ENCODE peak calls at places on chromosomes 11 and 22, in seven cellular contexts. B is HCT116, U is K562, L is GM12878, A is H1, S is SK-N-SH, R is HepG2. Q is an unnamed sample.

GRCh38 chr11:114059984-114060401 is 482 bp downstream of the ZBTB16 start:
- DNase-seq in B (no peak), U (peak; percentile 38), S (no peak), A (peak; percentile 61), R (no peak), L (no peak), Q (peak; percentile 19)

GRCh38 chr11:8928981-8929615 is 3.6 kb downstream of the C11orf16 start:
- DNase-seq in B (no peak), R (peak; percentile 48), A (no peak), U (no peak), S (no peak), L (no peak), Q (no peak)

GRCh38 chr22:28344893-28345292 is 334.7 kb downstream of the TTC28 start:
- DNase-seq in S (no peak), U (no peak), L (no peak), R (no peak), A (no peak), B (no peak), Q (no peak)

GRCh38 chr22:41425704-41426365 is 20.8 kb downstream of the TOB2 start:
- DNase-seq in R (no peak), B (no peak), U (no peak), L (no peak), S (no peak), A (no peak), Q (no peak)

GRCh38 chr22:46845281-46846153 is 83.1 kb downstream of the TBC1D22A start:
- DNase-seq in R (no peak), L (no peak), A (no peak), U (no peak), S (peak; percentile 46), B (no peak), Q (no peak)

GRCh38 chr11:65672982-65673381 is 10.3 kb upstream of the RELA start:
- DNase-seq in U (no peak), L (no peak), A (no peak), S (no peak), R (no peak), B (no peak), Q (no peak)

GRCh38 chr11:67572747-67573419 is 10.7 kb upstream of the GSTP1 start:
- DNase-seq in R (peak; percentile 69), S (peak; percentile 53), A (no peak), U (peak; percentile 87), L (no peak), B (peak; percentile 65), Q (peak; percentile 45)

GRCh38 chr11:104073950-104074349 is 37.5 kb downstream of the DDI1 start:
- DNase-seq in A (no peak), S (no peak), L (peak; percentile 19), B (no peak), R (no peak), U (peak; percentile 0), Q (no peak)

GRCh38 chr11:7514099-7514725 is 413 bp downstream of the PPFIBP2 start:
- DNase-seq in L (no peak), U (no peak), S (no peak), R (no peak), B (no peak), A (no peak), Q (peak; percentile 19)

GRCh38 chr22:21942407-21942895 is 10.2 kb downstream of the PPM1F start:
- DNase-seq in U (no peak), B (peak; percentile 44), A (no peak), S (no peak), L (no peak), R (no peak), Q (no peak)

GRCh38 chr11:86279713-86280112 is 22.3 kb upstream of the HIKESHI start:
- DNase-seq in B (no peak), R (no peak), A (no peak), U (no peak), L (no peak), S (no peak), Q (no peak)

GRCh38 chr11:17770048-17770652 is 35.6 kb downstream of the KCNC1 start:
- DNase-seq in L (no peak), A (no peak), R (peak; percentile 91), U (peak; percentile 67), B (no peak), S (peak; percentile 52), Q (no peak)

GRCh38 chr11:12900496-12900895 is 108.6 kb upstream of the RASSF10 start:
- DNase-seq in S (no peak), A (no peak), U (peak; percentile 33), R (peak; percentile 40), L (no peak), B (no peak), Q (no peak)

GRCh38 chr11:74025467-74026166 is 16.7 kb upstream of the UCP3 start:
- DNase-seq in U (no peak), L (no peak), R (no peak), A (no peak), S (no peak), B (no peak), Q (no peak)

GRCh38 chr22:42763965-42764480 is 43.4 kb upstream of the A4GALT start:
- DNase-seq in A (no peak), R (no peak), B (no peak), U (no peak), L (no peak), S (no peak), Q (no peak)

GRCh38 chr11:3905080-3905953 is 49.9 kb downstream of the STIM1 start:
- DNase-seq in L (no peak), U (peak; percentile 51), A (no peak), B (peak; percentile 34), R (peak; percentile 98), S (no peak), Q (peak; percentile 47)

GRCh38 chr11:129840236-129840635 is 24.6 kb downstream of the TMEM45B start:
- DNase-seq in A (no peak), S (no peak), U (no peak), R (no peak), B (no peak), L (no peak), Q (peak; percentile 66)

GRCh38 chr11:94706211-94706610 is 61.9 kb upstream of the AMOTL1 start:
- DNase-seq in S (no peak), U (no peak), B (no peak), A (no peak), L (no peak), R (no peak), Q (peak; percentile 14)

GRCh38 chr11:110182886-110183285 is 89.7 kb downstream of the ZC3H12C start:
- DNase-seq in B (peak; percentile 60), U (no peak), R (no peak), S (no peak), L (no peak), A (no peak), Q (no peak)

GRCh38 chr22:38572065-38572464 is 2.1 kb upstream of the DMC1 start:
- DNase-seq in B (peak; percentile 24), L (peak; percentile 12), U (peak; percentile 61), S (peak; percentile 30), A (peak; percentile 41), R (peak; percentile 38), Q (peak; percentile 61)
- TF ChIP-seq JUND in B (no peak), L (no peak), U (no peak), S (no peak), A (no peak), R (no peak), Q (no peak)

DNA sequence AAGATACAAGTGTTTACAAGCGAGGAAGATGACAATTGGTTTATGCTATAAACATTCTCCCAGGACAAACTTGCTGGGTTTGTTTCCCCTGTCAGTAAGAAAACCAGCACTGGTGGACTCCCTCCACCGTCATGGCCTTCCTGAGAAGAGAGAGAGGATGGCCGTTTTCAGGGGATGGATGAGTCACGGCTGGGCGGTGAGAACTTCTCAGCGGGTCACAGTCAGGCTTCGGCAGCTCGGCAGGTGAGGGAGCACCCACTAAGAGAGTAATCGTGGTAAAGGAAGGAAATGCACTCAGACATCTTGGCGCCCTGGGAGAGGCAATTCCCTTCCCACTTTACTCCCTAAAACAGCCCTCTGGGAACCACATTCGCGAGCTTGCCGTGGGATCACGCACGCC is 83.9 kb downstream of the NCAM1 start:
- DNase-seq in L (no peak), B (no peak), S (no peak), R (no peak), A (no peak), U (peak; percentile 2), Q (no peak)
- TF ChIP-seq JUND in L (no peak), B (no peak), S (no peak), R (no peak), A (no peak), U (no peak), Q (no peak)

GRCh38 chr22:36055376-36056310 is 27.0 kb upstream of the RBFOX2 start:
- DNase-seq in B (no peak), L (no peak), U (no peak), A (no peak), R (no peak), S (no peak), Q (no peak)
- TF ChIP-seq JUND in B (no peak), L (no peak), U (no peak), A (no peak), R (no peak), S (no peak), Q (no peak)

DNA sequence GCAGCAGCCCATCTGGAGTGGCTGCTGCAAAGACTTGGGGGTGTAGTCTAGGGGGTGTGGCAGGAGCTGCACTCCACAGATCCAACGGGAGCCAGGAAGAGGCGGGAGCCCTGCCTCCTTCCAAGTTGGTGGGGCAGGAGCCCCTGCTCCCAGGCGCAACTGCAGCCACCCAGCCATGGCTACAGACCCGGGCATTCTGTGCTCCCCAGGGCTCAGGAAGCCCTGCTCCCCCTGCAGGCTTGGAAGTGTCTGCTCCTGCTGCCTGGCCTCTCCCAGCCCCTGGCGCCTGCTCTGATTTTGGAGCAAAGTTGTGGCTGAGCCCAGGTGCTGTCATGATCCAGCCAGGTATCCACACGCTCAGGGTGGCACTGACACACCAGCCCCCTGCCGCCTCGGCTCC is 58.5 kb downstream of the CCDC34 start:
- DNase-seq in U (no peak), L (no peak), S (no peak), B (no peak), A (peak; percentile 55), R (no peak), Q (no peak)
- TF ChIP-seq JUND in U (no peak), L (no peak), S (no peak), B (no peak), A (no peak), R (no peak), Q (no peak)

GRCh38 chr22:25853501-25853900 is 111.5 kb downstream of the MYO18B start:
- DNase-seq in S (no peak), U (peak; percentile 41), R (no peak), B (no peak), A (no peak), L (no peak), Q (no peak)
- TF ChIP-seq JUND in S (no peak), U (no peak), R (no peak), B (no peak), A (no peak), L (no peak), Q (no peak)

Q was measured in T47D.